ENCODE peak calls at places on chromosome 21, in seven cellular contexts. O, X, D, Z, E, M and L are unnamed samples.

GRCh38 chr21:32814528-32814927 is 43.0 kb upstream of the PAXBP1 start:
- DNase-seq in M (no peak), X (no peak), D (no peak), O (no peak), Z (no peak), E (no peak), L (no peak)

GRCh38 chr21:33747420-33747819 is 105.1 kb downstream of the ITSN1 start:
- DNase-seq in O (no peak), E (no peak), Z (no peak), D (no peak), M (no peak), X (no peak), L (no peak)

GRCh38 chr21:46368533-46369285 is 44.8 kb downstream of the PCNT start:
- DNase-seq in Z (no peak), E (no peak), D (no peak), O (no peak), X (no peak), M (no peak), L (no peak)

GRCh38 chr21:24941316-24942185 is 665.7 kb downstream of the MRPL39 start:
- DNase-seq in E (no peak), O (no peak), D (peak; percentile 16), X (no peak), Z (no peak), M (no peak), L (no peak)

GRCh38 chr21:32203877-32204480 is 74.9 kb downstream of the MIS18A start:
- DNase-seq in Z (no peak), X (no peak), D (no peak), O (no peak), E (no peak), M (no peak), L (no peak)

GRCh38 chr21:22880573-22880972 is 1882.4 kb downstream of the NCAM2 start:
- DNase-seq in X (no peak), O (no peak), D (no peak), E (no peak), M (no peak), Z (no peak), L (no peak)

GRCh38 chr21:26389971-26390641 is 183.0 kb downstream of the CYYR1 start:
- DNase-seq in E (peak; percentile 47), M (peak; percentile 71), X (no peak), Z (peak; percentile 21), D (peak; percentile 21), O (no peak), L (no peak)

GRCh38 chr21:42080788-42081083 is 9.6 kb downstream of the UMODL1 start:
- DNase-seq in M (peak; percentile 29), O (no peak), Z (peak; percentile 89), X (no peak), E (peak; percentile 94), D (no peak), L (no peak)

GRCh38 chr21:15809818-15810217 is 80.0 kb downstream of the USP25 start:
- DNase-seq in E (peak; percentile 49), O (no peak), Z (peak; percentile 78), X (no peak), D (no peak), M (no peak), L (no peak)

GRCh38 chr21:38798481-38798882 is 7.2 kb upstream of the ETS2 start:
- DNase-seq in M (peak; percentile 98), E (peak; percentile 44), O (no peak), X (peak; percentile 57), D (peak; percentile 79), Z (no peak), L (no peak)

GRCh38 chr21:16079830-16080229 is 350.0 kb downstream of the USP25 start:
- DNase-seq in D (no peak), M (no peak), E (peak; percentile 6), Z (peak; percentile 81), X (no peak), O (no peak), L (no peak)

GRCh38 chr21:28754127-28754611 is 238.5 kb downstream of the LTN1 start:
- DNase-seq in M (peak; percentile 53), X (no peak), O (no peak), D (peak; percentile 22), E (no peak), Z (peak; percentile 96), L (no peak)

GRCh38 chr21:29114765-29115164 is 15.7 kb upstream of the MAP3K7CL start:
- DNase-seq in X (no peak), M (peak; percentile 65), O (peak; percentile 27), E (peak; percentile 87), D (peak; percentile 75), Z (peak; percentile 92), L (no peak)

GRCh38 chr21:35093514-35093913 is 44.4 kb upstream of the RUNX1 start:
- DNase-seq in D (no peak), M (no peak), O (no peak), E (no peak), Z (no peak), X (no peak), L (no peak)

GRCh38 chr21:41133896-41134522 is 34.0 kb upstream of the BACE2 start:
- DNase-seq in E (peak; percentile 3), X (no peak), Z (peak; percentile 54), D (peak; percentile 60), M (peak; percentile 28), O (no peak), L (peak; percentile 20)

GRCh38 chr21:31161157-31161556 is 122.9 kb upstream of the KRTAP19-8 start:
- DNase-seq in Z (peak; percentile 15), D (peak; percentile 97), E (peak; percentile 69), O (no peak), X (no peak), M (peak; percentile 65), L (no peak)

GRCh38 chr21:28822882-28823335 is 169.8 kb downstream of the LTN1 start:
- DNase-seq in Z (peak; percentile 21), O (no peak), M (no peak), X (no peak), E (no peak), D (peak; percentile 33), L (no peak)

GRCh38 chr21:43331962-43332458 is 94.9 kb downstream of the SIK1 start:
- DNase-seq in M (no peak), X (no peak), O (no peak), E (peak; percentile 98), Z (peak; percentile 99), D (no peak), L (no peak)

GRCh38 chr21:43334214-43334958 is 92.5 kb downstream of the SIK1 start:
- DNase-seq in M (no peak), X (no peak), E (no peak), D (no peak), Z (no peak), O (no peak), L (no peak)

GRCh38 chr21:43333301-43334062 is 93.4 kb downstream of the SIK1 start:
- DNase-seq in O (no peak), E (peak; percentile 97), X (peak; percentile 49), M (peak; percentile 87), D (peak; percentile 89), Z (peak; percentile 96), L (peak; percentile 56)

GRCh38 chr21:43332461-43332860 is 94.5 kb downstream of the SIK1 start:
- DNase-seq in M (no peak), D (no peak), E (no peak), O (no peak), X (no peak), Z (no peak), L (no peak)

DNA sequence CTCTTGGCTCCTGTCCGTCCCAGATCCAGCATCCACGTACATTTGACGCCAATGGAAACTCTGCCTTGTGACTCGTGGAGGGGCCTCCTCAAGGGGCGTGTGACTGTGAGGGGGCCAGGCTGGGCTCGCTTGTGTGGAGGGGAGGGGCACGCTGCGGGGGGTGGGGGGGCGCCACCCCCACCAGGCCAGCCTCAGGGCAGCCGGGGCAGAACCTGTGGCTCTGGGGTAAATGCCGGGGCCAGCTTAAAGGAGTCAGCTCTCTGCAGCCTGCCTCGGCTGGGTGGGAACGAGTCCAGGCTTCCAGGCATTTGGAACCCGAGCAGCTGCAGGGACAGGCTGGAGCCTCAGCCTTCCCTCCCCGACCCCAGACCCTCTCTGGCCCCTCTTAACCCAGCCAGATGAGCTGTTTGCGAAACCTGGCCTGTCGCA is 94.0 kb downstream of the SIK1 start:
- DNase-seq in E (peak; percentile 73), D (no peak), Z (peak; percentile 51), X (no peak), M (no peak), O (no peak), L (no peak)
- H3K9ac ChIP-seq in E (peak overlapping the region; percentile 68), D (peak overlapping the region; percentile 40), Z (peak overlapping the region; percentile 78), X (no peak overlapping the region), M (no peak overlapping the region), O (no peak overlapping the region), L (no peak overlapping the region)

GRCh38 chr21:45055861-45056260 is 18.5 kb upstream of the ADARB1 start:
- DNase-seq in D (no peak), O (no peak), X (peak; percentile 20), Z (peak; percentile 47), E (no peak), M (no peak), L (no peak)
- H3K23ac ChIP-seq in D (no peak overlapping the region), O (no peak overlapping the region), X (no peak overlapping the region), Z (no peak overlapping the region), E (no peak overlapping the region), M (no peak overlapping the region), L (no peak overlapping the region)

GRCh38 chr21:27424601-27425000 is 457.7 kb upstream of the ADAMTS5 start:
- DNase-seq in E (peak; percentile 45), M (peak; percentile 72), Z (peak; percentile 34), X (no peak), O (no peak), D (no peak), L (no peak)
- H3K9ac ChIP-seq in E (no peak overlapping the region), M (no peak overlapping the region), Z (no peak overlapping the region), X (no peak overlapping the region), O (no peak overlapping the region), D (no peak overlapping the region), L (no peak overlapping the region)

GRCh38 chr21:44856131-44856530 is 17.4 kb downstream of the PTTG1IP start:
- DNase-seq in Z (no peak), E (no peak), M (no peak), D (no peak), X (no peak), O (no peak), L (no peak)
- H3K23ac ChIP-seq in Z (no peak overlapping the region), E (no peak overlapping the region), M (no peak overlapping the region), D (no peak overlapping the region), X (no peak overlapping the region), O (no peak overlapping the region), L (peak overlapping the region; percentile 85)